ENCODE peak calls at places on chromosomes 1 and 21, in four cellular contexts. B is HCT116, F is HepG2, Z is H1. A is an unnamed sample.

GRCh38 chr1:239125888-239126287 is 260.5 kb upstream of the CHRM3 start:
- DNase-seq in B (no peak), F (no peak), Z (no peak), A (no peak)

GRCh38 chr1:199124351-199124750 is 485.5 kb downstream of the PTPRC start:
- DNase-seq in B (no peak), F (no peak), Z (no peak), A (no peak)

GRCh38 chr1:11708554-11709350 is 17.2 kb downstream of the DRAXIN start:
- DNase-seq in B (no peak), F (no peak), Z (no peak), A (no peak)

GRCh38 chr1:77382361-77382760 is 100.5 kb downstream of the AK5 start:
- DNase-seq in B (no peak), F (no peak), Z (no peak), A (no peak)

GRCh38 chr1:226798427-226799411 is 59.6 kb upstream of the ITPKB start:
- DNase-seq in B (no peak), F (no peak), Z (no peak), A (peak)

GRCh38 chr1:145926706-145927072 is 595 bp downstream of the RBM8A start:
- DNase-seq in B (no peak), F (no peak), Z (no peak), A (no peak)

GRCh38 chr21:38984982-38985422 is 179.3 kb downstream of the ETS2 start:
- DNase-seq in B (no peak), F (no peak), Z (no peak), A (no peak)

GRCh38 chr1:53370369-53370961 is 42.6 kb upstream of the LRP8 start:
- DNase-seq in B (no peak), F (no peak), Z (no peak), A (no peak)

GRCh38 chr1:65330021-65330420 is 20.7 kb downstream of the DNAJC6 start:
- DNase-seq in B (no peak), F (no peak), Z (no peak), A (no peak)

GRCh38 chr1:171506525-171507304 is 21.4 kb downstream of the PRRC2C start:
- DNase-seq in B (no peak), F (peak), Z (no peak), A (no peak)

GRCh38 chr1:94456736-94457135 is 38.5 kb downstream of the ABCD3 start:
- DNase-seq in B (no peak), F (no peak), Z (no peak), A (no peak)

GRCh38 chr1:157033357-157033876 is 12.1 kb downstream of the ARHGEF11 start:
- DNase-seq in B (no peak), F (no peak), Z (no peak), A (no peak)

GRCh38 chr1:235876292-235876914 is 9.7 kb upstream of the LYST start:
- DNase-seq in B (no peak), F (no peak), Z (no peak), A (no peak)

GRCh38 chr1:235875236-235875635 is 8.5 kb upstream of the LYST start:
- DNase-seq in B (no peak), F (no peak), Z (no peak), A (no peak)

GRCh38 chr1:235881930-235882700 is 15.4 kb upstream of the LYST start:
- DNase-seq in B (no peak), F (no peak), Z (no peak), A (no peak)

GRCh38 chr1:235874226-235874625 is 7.5 kb upstream of the LYST start:
- DNase-seq in B (no peak), F (no peak), Z (no peak), A (no peak)

GRCh38 chr1:235878082-235878781 is 11.5 kb upstream of the LYST start:
- DNase-seq in B (no peak), F (no peak), Z (no peak), A (no peak)
- TF ChIP-seq FOSL1 in B (no peak), F (no peak), Z (no peak), A (no peak)

GRCh38 chr1:20472860-20473711 is 12.9 kb downstream of the CAMK2N1 start:
- DNase-seq in B (no peak), F (no peak), Z (no peak), A (peak)
- TF ChIP-seq ZNF274 in B (no peak), F (no peak), Z (no peak), A (no peak)

GRCh38 chr1:115797491-115797890 is 29.0 kb upstream of the CASQ2 start:
- DNase-seq in B (no peak), F (no peak), Z (no peak), A (no peak)
- TF ChIP-seq FOSL1 in B (no peak), F (no peak), Z (no peak), A (no peak)

DNA sequence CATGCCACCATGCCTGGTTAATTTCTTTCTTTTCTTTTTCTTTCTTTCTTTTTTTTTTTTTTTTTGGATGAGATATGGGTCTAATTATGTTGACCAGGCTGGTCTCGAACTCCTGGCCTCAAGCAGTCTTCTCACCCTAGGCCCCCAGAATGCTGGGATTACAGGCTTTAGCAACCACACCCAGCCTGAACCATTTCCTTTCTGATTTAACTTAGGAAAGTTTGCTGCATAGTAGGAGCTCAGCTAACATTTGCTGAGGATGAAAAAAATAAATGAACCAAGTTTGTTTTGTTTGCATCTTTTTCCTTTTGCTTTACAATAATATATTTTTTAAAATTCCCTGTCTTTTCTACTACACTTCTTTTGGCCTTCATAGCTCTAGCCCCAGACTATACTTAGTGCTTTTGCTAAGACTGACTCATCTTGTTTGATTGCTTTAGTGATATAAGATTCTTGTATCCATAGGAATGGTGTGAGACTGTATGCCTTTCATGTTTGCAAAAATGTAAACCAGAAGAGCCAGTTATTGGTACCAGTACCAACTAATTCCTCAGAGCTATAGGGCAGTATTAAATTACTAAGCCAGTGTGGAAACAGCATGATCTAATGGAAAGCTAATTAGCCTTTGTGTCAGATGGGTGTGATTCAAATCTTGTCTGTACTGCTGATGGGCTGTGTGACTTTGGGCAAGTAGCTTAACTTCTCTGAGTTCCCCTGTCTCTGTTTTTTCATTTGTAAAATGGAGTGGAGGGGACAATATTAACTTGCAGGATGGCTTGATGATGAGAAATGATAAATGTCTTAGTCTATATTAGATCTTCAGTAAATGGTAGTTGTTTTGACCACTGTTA is 66.9 kb downstream of the NFIA start:
- DNase-seq in B (no peak), F (no peak), Z (no peak), A (no peak)
- TF ChIP-seq ZNF274 in B (no peak), F (no peak), Z (no peak), A (no peak)

GRCh38 chr1:83508485-83509151 is 490.3 kb downstream of the TTLL7 start:
- DNase-seq in B (no peak), F (no peak), Z (no peak), A (no peak)
- TF ChIP-seq FOSL1 in B (no peak), F (no peak), Z (no peak), A (no peak)

DNA sequence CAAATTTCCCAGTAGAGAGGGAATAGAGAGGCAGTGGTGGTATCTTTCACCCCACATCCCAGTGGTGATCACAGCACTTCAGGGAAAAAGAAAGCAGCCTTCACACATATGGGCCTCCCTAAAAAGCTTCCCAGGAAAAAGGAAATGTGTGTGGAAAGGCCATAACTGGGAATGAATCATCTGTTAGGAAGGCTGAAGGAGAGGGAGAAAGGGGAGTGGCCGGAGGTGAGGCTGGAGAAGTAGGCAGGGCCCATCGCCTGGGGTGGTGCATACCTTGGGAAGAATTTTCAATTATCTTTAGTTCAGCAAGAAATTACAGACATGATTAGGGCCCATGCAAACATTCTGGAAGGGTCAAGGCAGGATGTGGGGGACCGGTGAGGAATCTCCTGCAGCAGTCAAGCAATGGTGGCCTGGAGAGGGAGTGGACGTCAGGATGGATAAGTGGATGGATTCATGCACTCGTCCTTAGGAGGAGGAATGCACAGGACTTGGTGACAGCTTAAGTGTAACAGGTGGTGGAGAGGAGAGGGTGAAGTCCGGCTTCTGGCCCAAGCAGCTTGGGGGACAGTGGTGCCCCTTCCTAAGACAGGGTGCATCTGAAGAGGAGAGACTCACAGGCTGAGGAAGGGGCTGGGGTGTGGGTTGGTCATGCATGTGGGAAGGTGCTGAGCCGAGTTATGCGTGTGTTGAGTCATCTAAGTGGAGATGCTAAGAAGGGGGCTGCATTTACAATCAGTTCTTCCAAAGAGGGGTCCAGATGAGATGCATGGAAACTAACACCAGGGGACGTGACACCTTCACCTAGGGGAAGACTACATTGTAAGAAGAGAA is 17.9 kb downstream of the HIVEP3 start:
- DNase-seq in B (no peak), F (no peak), Z (peak), A (no peak)
- TF ChIP-seq ZNF274 in B (no peak), F (no peak), Z (no peak), A (no peak)

A was measured in K562.